ENCODE peak calls at places on chromosomes 4 and X, in six cellular contexts. One of them, this sample, is unnamed.

GRCh38 chr4:36841583-36842326 is 402.8 kb upstream of the NWD2 start:
- DNase-seq in cardiac fibroblast: no peak
- DNase-seq in mesothelial cell of epicardium: no peak
- DNase-seq in GM03348: no peak
- DNase-seq in COR-L47: no peak
- DNase-seq in Kasumi-1: no peak
- DNase-seq in this sample: peak

GRCh38 chr4:70721747-70722146 is at the start of gene RUFY3:
- DNase-seq in cardiac fibroblast: peak
- DNase-seq in mesothelial cell of epicardium: no peak
- DNase-seq in GM03348: peak
- DNase-seq in COR-L47: peak
- DNase-seq in Kasumi-1: no peak
- DNase-seq in this sample: no peak

GRCh38 chr4:28014469-28014868 is 1153.8 kb downstream of the STIM2 start:
- DNase-seq in cardiac fibroblast: no peak
- DNase-seq in mesothelial cell of epicardium: no peak
- DNase-seq in GM03348: no peak
- DNase-seq in COR-L47: no peak
- DNase-seq in Kasumi-1: no peak
- DNase-seq in this sample: no peak

GRCh38 chr4:52957791-52958190 is 95.7 kb downstream of the RASL11B start:
- DNase-seq in cardiac fibroblast: peak
- DNase-seq in mesothelial cell of epicardium: no peak
- DNase-seq in GM03348: no peak
- DNase-seq in COR-L47: peak
- DNase-seq in Kasumi-1: no peak
- DNase-seq in this sample: no peak

GRCh38 chr4:131344761-131345160 is 1804.3 kb upstream of the PCDH10 start:
- DNase-seq in cardiac fibroblast: no peak
- DNase-seq in mesothelial cell of epicardium: no peak
- DNase-seq in GM03348: no peak
- DNase-seq in COR-L47: no peak
- DNase-seq in Kasumi-1: no peak
- DNase-seq in this sample: no peak

GRCh38 chr4:89868999-89869589 is 25.6 kb upstream of the MMRN1 start:
- DNase-seq in cardiac fibroblast: peak
- DNase-seq in mesothelial cell of epicardium: no peak
- DNase-seq in GM03348: peak
- DNase-seq in COR-L47: no peak
- DNase-seq in Kasumi-1: peak
- DNase-seq in this sample: no peak

GRCh38 chr4:48133668-48134444 is at the start of gene TXK:
- DNase-seq in cardiac fibroblast: peak
- DNase-seq in mesothelial cell of epicardium: no peak
- DNase-seq in GM03348: no peak
- DNase-seq in COR-L47: peak
- DNase-seq in Kasumi-1: no peak
- DNase-seq in this sample: no peak

GRCh38 chrX:22748093-22748999 is 251.4 kb upstream of the DDX53 start:
- DNase-seq in cardiac fibroblast: peak
- DNase-seq in mesothelial cell of epicardium: no peak
- DNase-seq in GM03348: peak
- DNase-seq in COR-L47: peak
- DNase-seq in Kasumi-1: peak
- DNase-seq in this sample: peak

GRCh38 chr4:5999830-6000365 is 18.3 kb downstream of the C4orf50 start:
- DNase-seq in cardiac fibroblast: no peak
- DNase-seq in mesothelial cell of epicardium: peak
- DNase-seq in GM03348: no peak
- DNase-seq in COR-L47: no peak
- DNase-seq in Kasumi-1: no peak
- DNase-seq in this sample: no peak

GRCh38 chrX:39936886-39937770 is 160.6 kb downstream of the BCOR start:
- DNase-seq in cardiac fibroblast: no peak
- DNase-seq in mesothelial cell of epicardium: no peak
- DNase-seq in GM03348: no peak
- DNase-seq in COR-L47: no peak
- DNase-seq in Kasumi-1: no peak
- DNase-seq in this sample: peak